ENCODE peak calls at places on chromosomes 12 and 14, in four cellular contexts. S is NCI-H345, X is type B pancreatic cell, C is GM04504. Z is an unnamed sample.

GRCh38 chr14:23068792-23069412 is 11.6 kb upstream of the CDH24 start:
- DNase-seq in S (no peak), X (no peak), C (peak), Z (no peak)

GRCh38 chr14:72476657-72477499 is 417.0 kb downstream of the DPF3 start:
- DNase-seq in S (no peak), X (no peak), C (peak), Z (no peak)

GRCh38 chr12:41917827-41918445 is 226.7 kb downstream of the GXYLT1 start:
- DNase-seq in S (peak), X (no peak), C (no peak), Z (peak)

GRCh38 chr14:102795060-102795925 is 18.0 kb downstream of the TRAF3 start:
- DNase-seq in S (peak), X (no peak), C (peak), Z (peak)

GRCh38 chr12:95073698-95074520 is 491 bp upstream of the NR2C1 start:
- DNase-seq in S (no peak), X (no peak), C (no peak), Z (no peak)

GRCh38 chr12:1801285-1801975 is 18.9 kb upstream of the LRTM2 start:
- DNase-seq in S (no peak), X (peak), C (no peak), Z (no peak)

GRCh38 chr12:52235001-52235760 is 2.1 kb downstream of the KRT7 start:
- DNase-seq in S (no peak), X (no peak), C (no peak), Z (no peak)

GRCh38 chr12:26611598-26611997 is 221.4 kb downstream of the ITPR2 start:
- DNase-seq in S (no peak), X (no peak), C (no peak), Z (no peak)

GRCh38 chr12:56983386-56983785 is 23.0 kb downstream of the ZBTB39 start:
- DNase-seq in S (no peak), X (no peak), C (no peak), Z (no peak)

GRCh38 chr12:124453419-124454351 is 113.7 kb downstream of the NCOR2 start:
- DNase-seq in S (no peak), X (no peak), C (peak), Z (no peak)

GRCh38 chr12:8609061-8609570 is 3.5 kb downstream of the AICDA start:
- DNase-seq in S (peak), X (no peak), C (no peak), Z (no peak)

GRCh38 chr12:1706284-1707016 is 15.6 kb downstream of the ADIPOR2 start:
- DNase-seq in S (no peak), X (no peak), C (no peak), Z (no peak)

GRCh38 chr14:32709072-32709471 is 229.6 kb upstream of the NPAS3 start:
- DNase-seq in S (no peak), X (no peak), C (peak), Z (no peak)

GRCh38 chr14:92315050-92315785 is 7.7 kb upstream of the SLC24A4 start:
- DNase-seq in S (no peak), X (no peak), C (no peak), Z (no peak)

GRCh38 chr12:109304485-109304884 is 4.6 kb downstream of the FOXN4 start:
- DNase-seq in S (peak), X (no peak), C (no peak), Z (no peak)

GRCh38 chr12:50088577-50089335 is 3.6 kb downstream of the SMARCD1 start:
- DNase-seq in S (peak), X (no peak), C (no peak), Z (peak)

GRCh38 chr12:77384941-77385340 is 319.6 kb upstream of the E2F7 start:
- DNase-seq in S (no peak), X (no peak), C (no peak), Z (no peak)

GRCh38 chr12:50690923-50691322 is 73.0 kb upstream of the ATF1 start:
- DNase-seq in S (no peak), X (no peak), C (no peak), Z (peak)

GRCh38 chr12:5874514-5874913 is 70.5 kb downstream of the ANO2 start:
- DNase-seq in S (no peak), X (no peak), C (no peak), Z (no peak)

GRCh38 chr14:37583358-37584210 is 11.5 kb downstream of the FOXA1 start:
- DNase-seq in S (peak), X (no peak), C (no peak), Z (peak)

GRCh38 chr14:33512201-33512600 is 438.7 kb downstream of the EGLN3 start:
- DNase-seq in S (no peak), X (no peak), C (peak), Z (no peak)

GRCh38 chr12:114316076-114316475 is 89.9 kb downstream of the TBX5 start:
- DNase-seq in S (no peak), X (no peak), C (peak), Z (no peak)

GRCh38 chr14:27078176-27078575 is 480.3 kb upstream of the NOVA1 start:
- DNase-seq in S (no peak), X (no peak), C (no peak), Z (no peak)

GRCh38 chr14:58171090-58171489 is 19.1 kb upstream of the ARMH4 start:
- DNase-seq in S (peak), X (peak), C (peak), Z (peak)

GRCh38 chr12:18250313-18250916 is 10.9 kb upstream of the PIK3C2G start:
- DNase-seq in S (peak), X (no peak), C (peak), Z (peak)

GRCh38 chr14:55780156-55780946 is 200.3 kb downstream of the KTN1 start:
- DNase-seq in S (no peak), X (no peak), C (peak), Z (no peak)

GRCh38 chr12:116423053-116423452 is 136.1 kb upstream of the MAP1LC3B2 start:
- DNase-seq in S (no peak), X (no peak), C (peak), Z (no peak)

GRCh38 chr12:76413121-76413520 is 64.9 kb upstream of the BBS10 start:
- DNase-seq in S (no peak), X (no peak), C (no peak), Z (no peak)